ENCODE peak calls at places on chromosomes 3 and 15, in four cellular contexts. One of them, this sample, is unnamed.

GRCh38 chr3:107657971-107658370 is 135.2 kb downstream of the BBX start:
- DNase-seq in astrocyte of the spinal cord: no peak
- DNase-seq in HepG2: no peak
- DNase-seq in DMS153: no peak
- DNase-seq in this sample: no peak

GRCh38 chr15:80915462-80915861 is 74.2 kb downstream of the MESD start:
- DNase-seq in astrocyte of the spinal cord: no peak
- DNase-seq in HepG2: no peak
- DNase-seq in DMS153: no peak
- DNase-seq in this sample: no peak

GRCh38 chr3:99352811-99353210 is 285.6 kb upstream of the COL8A1 start:
- DNase-seq in astrocyte of the spinal cord: no peak
- DNase-seq in HepG2: no peak
- DNase-seq in DMS153: no peak
- DNase-seq in this sample: no peak

GRCh38 chr3:18008706-18009363 is 266.4 kb upstream of the TBC1D5 start:
- DNase-seq in astrocyte of the spinal cord: no peak
- DNase-seq in HepG2: no peak
- DNase-seq in DMS153: no peak
- DNase-seq in this sample: no peak

GRCh38 chr3:47010050-47010712 is 30.7 kb downstream of the NBEAL2 start:
- DNase-seq in astrocyte of the spinal cord: no peak
- DNase-seq in HepG2: no peak
- DNase-seq in DMS153: no peak
- DNase-seq in this sample: no peak

GRCh38 chr3:135056084-135056730 is 261.1 kb downstream of the EPHB1 start:
- DNase-seq in astrocyte of the spinal cord: no peak
- DNase-seq in HepG2: no peak
- DNase-seq in DMS153: peak
- DNase-seq in this sample: no peak

GRCh38 chr3:78221796-78222195 is 1181.9 kb downstream of the ROBO2 start:
- DNase-seq in astrocyte of the spinal cord: no peak
- DNase-seq in HepG2: no peak
- DNase-seq in DMS153: no peak
- DNase-seq in this sample: no peak

GRCh38 chr3:113283306-113283705 is 71.9 kb downstream of the BOC start:
- DNase-seq in astrocyte of the spinal cord: no peak
- DNase-seq in HepG2: no peak
- DNase-seq in DMS153: no peak
- DNase-seq in this sample: no peak

GRCh38 chr3:129514110-129514509 is 14.3 kb upstream of the RHO start:
- DNase-seq in astrocyte of the spinal cord: no peak
- DNase-seq in HepG2: no peak
- DNase-seq in DMS153: no peak
- DNase-seq in this sample: no peak

GRCh38 chr3:32374788-32375595 is 16.7 kb upstream of the CMTM7 start:
- DNase-seq in astrocyte of the spinal cord: peak
- DNase-seq in HepG2: peak
- DNase-seq in DMS153: no peak
- DNase-seq in this sample: peak

GRCh38 chr3:70620956-70621355 is 308.5 kb upstream of the MDFIC2 start:
- DNase-seq in astrocyte of the spinal cord: no peak
- DNase-seq in HepG2: no peak
- DNase-seq in DMS153: no peak
- DNase-seq in this sample: no peak

GRCh38 chr3:171842864-171843511 is at the start of gene TMEM212:
- DNase-seq in astrocyte of the spinal cord: peak
- DNase-seq in HepG2: peak
- DNase-seq in DMS153: peak
- DNase-seq in this sample: no peak

GRCh38 chr15:77027111-77027696 is 32.3 kb downstream of the PSTPIP1 start:
- DNase-seq in astrocyte of the spinal cord: no peak
- DNase-seq in HepG2: no peak
- DNase-seq in DMS153: no peak
- DNase-seq in this sample: no peak

GRCh38 chr15:39785139-39785538 is 2.5 kb upstream of the FSIP1 start:
- DNase-seq in astrocyte of the spinal cord: no peak
- DNase-seq in HepG2: no peak
- DNase-seq in DMS153: no peak
- DNase-seq in this sample: no peak

GRCh38 chr3:43870110-43870509 is 179.4 kb downstream of the ABHD5 start:
- DNase-seq in astrocyte of the spinal cord: peak
- DNase-seq in HepG2: no peak
- DNase-seq in DMS153: no peak
- DNase-seq in this sample: peak

GRCh38 chr15:70512772-70513362 is 250.5 kb downstream of the UACA start:
- DNase-seq in astrocyte of the spinal cord: peak
- DNase-seq in HepG2: peak
- DNase-seq in DMS153: no peak
- DNase-seq in this sample: no peak

GRCh38 chr3:95235916-95236315 is 1173.1 kb downstream of the NSUN3 start:
- DNase-seq in astrocyte of the spinal cord: no peak
- DNase-seq in HepG2: no peak
- DNase-seq in DMS153: no peak
- DNase-seq in this sample: no peak

GRCh38 chr3:197398301-197398878 is 100.0 kb upstream of the DLG1 start:
- DNase-seq in astrocyte of the spinal cord: no peak
- DNase-seq in HepG2: no peak
- DNase-seq in DMS153: no peak
- DNase-seq in this sample: no peak

GRCh38 chr3:190265126-190265525 is 57.1 kb downstream of the CLDN1 start:
- DNase-seq in astrocyte of the spinal cord: no peak
- DNase-seq in HepG2: no peak
- DNase-seq in DMS153: no peak
- DNase-seq in this sample: no peak

GRCh38 chr3:57170946-57171345 is 5.8 kb upstream of the IL17RD start:
- DNase-seq in astrocyte of the spinal cord: no peak
- DNase-seq in HepG2: no peak
- DNase-seq in DMS153: no peak
- DNase-seq in this sample: no peak

GRCh38 chr3:184952671-184953070 is 140.7 kb downstream of the VPS8 start:
- DNase-seq in astrocyte of the spinal cord: no peak
- DNase-seq in HepG2: no peak
- DNase-seq in DMS153: no peak
- DNase-seq in this sample: no peak

GRCh38 chr3:130700541-130700940 is 46.1 kb downstream of the PIK3R4 start:
- DNase-seq in astrocyte of the spinal cord: peak
- DNase-seq in HepG2: no peak
- DNase-seq in DMS153: no peak
- DNase-seq in this sample: no peak

GRCh38 chr3:187571701-187572100 is 98.5 kb downstream of the SST start:
- DNase-seq in astrocyte of the spinal cord: no peak
- DNase-seq in HepG2: no peak
- DNase-seq in DMS153: no peak
- DNase-seq in this sample: no peak

GRCh38 chr15:43881944-43882343 is 55.1 kb downstream of the WDR76 start:
- DNase-seq in astrocyte of the spinal cord: no peak
- DNase-seq in HepG2: no peak
- DNase-seq in DMS153: no peak
- DNase-seq in this sample: no peak

GRCh38 chr3:177724020-177724638 is 526.8 kb upstream of the TBL1XR1 start:
- DNase-seq in astrocyte of the spinal cord: no peak
- DNase-seq in HepG2: no peak
- DNase-seq in DMS153: peak
- DNase-seq in this sample: no peak

GRCh38 chr3:9912294-9912935 is 4.5 kb upstream of the IL17RC start:
- DNase-seq in astrocyte of the spinal cord: peak
- DNase-seq in HepG2: no peak
- DNase-seq in DMS153: no peak
- DNase-seq in this sample: no peak

This sample was measured in hepatocyte.